ENCODE peak calls at places on chromosomes 4 and X, in six cellular contexts. One of them, this sample, is unnamed.
A peak's percentile ranks its signal among the peaks of the same experiment; 100 is the strongest.

GRCh38 chr4:107853444-107854325 is 29.0 kb downstream of the SGMS2 start:
- DNase-seq in sigmoid colon: no peak
- DNase-seq in HCT116: peak; percentile 42
- DNase-seq in transverse colon: no peak
- DNase-seq in SK-N-SH: no peak
- DNase-seq in GM23338: no peak
- DNase-seq in this sample: no peak

GRCh38 chr4:85905761-85906160 is 430.8 kb downstream of the ARHGAP24 start:
- DNase-seq in sigmoid colon: no peak
- DNase-seq in HCT116: no peak
- DNase-seq in transverse colon: no peak
- DNase-seq in SK-N-SH: no peak
- DNase-seq in GM23338: no peak
- DNase-seq in this sample: no peak

GRCh38 chr4:107098403-107098802 is 62.3 kb upstream of the DKK2 start:
- DNase-seq in sigmoid colon: no peak
- DNase-seq in HCT116: no peak
- DNase-seq in transverse colon: no peak
- DNase-seq in SK-N-SH: no peak
- DNase-seq in GM23338: peak; percentile 35
- DNase-seq in this sample: no peak

GRCh38 chr4:54056360-54056759 is 8.0 kb downstream of the CHIC2 start:
- DNase-seq in sigmoid colon: no peak
- DNase-seq in HCT116: no peak
- DNase-seq in transverse colon: no peak
- DNase-seq in SK-N-SH: no peak
- DNase-seq in GM23338: no peak
- DNase-seq in this sample: no peak

GRCh38 chr4:119041951-119042560 is 93.6 kb upstream of the MYOZ2 start:
- DNase-seq in sigmoid colon: peak; percentile 79
- DNase-seq in HCT116: peak; percentile 67
- DNase-seq in transverse colon: peak; percentile 76
- DNase-seq in SK-N-SH: peak; percentile 63
- DNase-seq in GM23338: peak; percentile 89
- DNase-seq in this sample: peak; percentile 60

GRCh38 chr4:8705161-8706145 is 112.9 kb downstream of the CPZ start:
- DNase-seq in sigmoid colon: peak; percentile 54
- DNase-seq in HCT116: no peak
- DNase-seq in transverse colon: no peak
- DNase-seq in SK-N-SH: no peak
- DNase-seq in GM23338: no peak
- DNase-seq in this sample: no peak

GRCh38 chr4:82745173-82745842 is 53.3 kb downstream of the SCD5 start:
- DNase-seq in sigmoid colon: no peak
- DNase-seq in HCT116: no peak
- DNase-seq in transverse colon: no peak
- DNase-seq in SK-N-SH: no peak
- DNase-seq in GM23338: peak; percentile 54
- DNase-seq in this sample: no peak

GRCh38 chr4:151362404-151363164 is 37.2 kb upstream of the SH3D19 start:
- DNase-seq in sigmoid colon: peak; percentile 90
- DNase-seq in HCT116: peak; percentile 76
- DNase-seq in transverse colon: peak; percentile 85
- DNase-seq in SK-N-SH: peak; percentile 83
- DNase-seq in GM23338: peak; percentile 95
- DNase-seq in this sample: peak; percentile 82

GRCh38 chr4:94414907-94415306 is 36.8 kb upstream of the PDLIM5 start:
- DNase-seq in sigmoid colon: no peak
- DNase-seq in HCT116: no peak
- DNase-seq in transverse colon: no peak
- DNase-seq in SK-N-SH: no peak
- DNase-seq in GM23338: no peak
- DNase-seq in this sample: no peak

GRCh38 chrX:53281321-53281822 is at the start of gene IQSEC2:
- DNase-seq in sigmoid colon: peak; percentile 96
- DNase-seq in HCT116: peak; percentile 48
- DNase-seq in transverse colon: peak; percentile 89
- DNase-seq in SK-N-SH: no peak
- DNase-seq in GM23338: peak; percentile 59
- DNase-seq in this sample: peak; percentile 86

GRCh38 chrX:43882294-43882681 is at the start of gene MAOB:
- DNase-seq in sigmoid colon: peak; percentile 72
- DNase-seq in HCT116: no peak
- DNase-seq in transverse colon: peak; percentile 33
- DNase-seq in SK-N-SH: peak; percentile 82
- DNase-seq in GM23338: peak; percentile 57
- DNase-seq in this sample: peak; percentile 37

GRCh38 chr4:153517159-153517558 is 51.0 kb downstream of the TMEM131L start:
- DNase-seq in sigmoid colon: no peak
- DNase-seq in HCT116: no peak
- DNase-seq in transverse colon: no peak
- DNase-seq in SK-N-SH: no peak
- DNase-seq in GM23338: no peak
- DNase-seq in this sample: no peak

GRCh38 chr4:46931981-46932380 is 22.9 kb upstream of the COX7B2 start:
- DNase-seq in sigmoid colon: no peak
- DNase-seq in HCT116: no peak
- DNase-seq in transverse colon: peak; percentile 10
- DNase-seq in SK-N-SH: no peak
- DNase-seq in GM23338: peak; percentile 75
- DNase-seq in this sample: no peak

GRCh38 chrX:154827624-154828408 is 6.6 kb downstream of the SMIM9 start:
- DNase-seq in sigmoid colon: no peak
- DNase-seq in HCT116: no peak
- DNase-seq in transverse colon: no peak
- DNase-seq in SK-N-SH: no peak
- DNase-seq in GM23338: no peak
- DNase-seq in this sample: no peak

GRCh38 chr4:661231-661630 is 12.8 kb downstream of the ATP5ME start:
- DNase-seq in sigmoid colon: peak; percentile 32
- DNase-seq in HCT116: no peak
- DNase-seq in transverse colon: no peak
- DNase-seq in SK-N-SH: no peak
- DNase-seq in GM23338: no peak
- DNase-seq in this sample: no peak

GRCh38 chr4:122364700-122365404 is 14.0 kb upstream of the ADAD1 start:
- DNase-seq in sigmoid colon: no peak
- DNase-seq in HCT116: no peak
- DNase-seq in transverse colon: peak; percentile 12
- DNase-seq in SK-N-SH: no peak
- DNase-seq in GM23338: peak; percentile 63
- DNase-seq in this sample: no peak

GRCh38 chrX:44400588-44400987 is 57.1 kb upstream of the EFHC2 start:
- DNase-seq in sigmoid colon: no peak
- DNase-seq in HCT116: peak; percentile 64
- DNase-seq in transverse colon: no peak
- DNase-seq in SK-N-SH: no peak
- DNase-seq in GM23338: no peak
- DNase-seq in this sample: no peak

GRCh38 chr4:7168106-7168505 is 24.2 kb upstream of the SORCS2 start:
- DNase-seq in sigmoid colon: no peak
- DNase-seq in HCT116: no peak
- DNase-seq in transverse colon: no peak
- DNase-seq in SK-N-SH: no peak
- DNase-seq in GM23338: no peak
- DNase-seq in this sample: no peak

GRCh38 chr4:7169134-7169533 is 23.2 kb upstream of the SORCS2 start:
- DNase-seq in sigmoid colon: no peak
- DNase-seq in HCT116: no peak
- DNase-seq in transverse colon: no peak
- DNase-seq in SK-N-SH: no peak
- DNase-seq in GM23338: no peak
- DNase-seq in this sample: no peak

GRCh38 chr4:7166981-7167700 is 25.2 kb upstream of the SORCS2 start:
- DNase-seq in sigmoid colon: peak; percentile 62
- DNase-seq in HCT116: no peak
- DNase-seq in transverse colon: peak; percentile 30
- DNase-seq in SK-N-SH: no peak
- DNase-seq in GM23338: no peak
- DNase-seq in this sample: no peak

GRCh38 chr4:7166286-7166685 is 26.1 kb upstream of the SORCS2 start:
- DNase-seq in sigmoid colon: peak; percentile 13
- DNase-seq in HCT116: no peak
- DNase-seq in transverse colon: no peak
- DNase-seq in SK-N-SH: no peak
- DNase-seq in GM23338: no peak
- DNase-seq in this sample: no peak

GRCh38 chr4:7167706-7168105 is 24.6 kb upstream of the SORCS2 start:
- DNase-seq in sigmoid colon: peak; percentile 18
- DNase-seq in HCT116: no peak
- DNase-seq in transverse colon: no peak
- DNase-seq in SK-N-SH: no peak
- DNase-seq in GM23338: no peak
- DNase-seq in this sample: no peak
- TF ChIP-seq CTCF in sigmoid colon: no peak
- TF ChIP-seq CTCF in HCT116: no peak
- TF ChIP-seq CTCF in transverse colon: peak; percentile 24
- TF ChIP-seq CTCF in SK-N-SH: no peak
- TF ChIP-seq CTCF in GM23338: no peak
- TF ChIP-seq CTCF in this sample: no peak

GRCh38 chr4:150176559-150176958 is 98.3 kb downstream of the DCLK2 start:
- DNase-seq in sigmoid colon: no peak
- DNase-seq in HCT116: no peak
- DNase-seq in transverse colon: no peak
- DNase-seq in SK-N-SH: peak; percentile 34
- DNase-seq in GM23338: no peak
- DNase-seq in this sample: no peak

GRCh38 chr4:150173420-150173819 is 95.2 kb downstream of the DCLK2 start:
- DNase-seq in sigmoid colon: no peak
- DNase-seq in HCT116: no peak
- DNase-seq in transverse colon: no peak
- DNase-seq in SK-N-SH: no peak
- DNase-seq in GM23338: no peak
- DNase-seq in this sample: no peak

GRCh38 chr4:150178161-150178560 is 99.9 kb downstream of the DCLK2 start:
- DNase-seq in sigmoid colon: no peak
- DNase-seq in HCT116: no peak
- DNase-seq in transverse colon: no peak
- DNase-seq in SK-N-SH: no peak
- DNase-seq in GM23338: no peak
- DNase-seq in this sample: no peak

DNA sequence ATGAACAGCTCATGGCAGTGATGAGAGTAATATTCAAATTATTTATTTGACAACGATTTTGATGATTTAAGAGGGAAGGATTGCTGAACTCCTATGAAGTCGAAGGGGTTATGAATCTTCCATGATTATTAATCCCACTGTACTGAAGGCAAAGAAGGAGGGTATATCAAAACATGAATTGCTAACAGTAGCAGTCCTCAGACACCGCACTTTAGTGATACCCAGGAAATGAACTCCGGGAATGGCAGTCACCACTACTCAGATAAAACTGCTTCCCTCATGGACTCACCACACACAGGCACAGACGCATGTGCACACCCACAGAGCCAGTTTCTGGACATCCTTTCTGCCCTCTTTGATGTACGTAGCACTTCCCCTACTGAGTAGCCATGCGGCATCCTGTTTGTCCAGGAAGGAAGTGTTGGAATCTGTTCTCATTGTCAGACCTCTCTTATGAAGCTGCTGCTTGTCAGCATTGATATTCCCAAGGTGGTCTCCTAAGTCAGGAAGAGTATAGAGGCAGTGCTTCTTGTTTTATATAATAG is 95.7 kb downstream of the DCLK2 start:
- DNase-seq in sigmoid colon: no peak
- DNase-seq in HCT116: no peak
- DNase-seq in transverse colon: no peak
- DNase-seq in SK-N-SH: no peak
- DNase-seq in GM23338: no peak
- DNase-seq in this sample: no peak
- TF ChIP-seq POLR2AphosphoS5 in sigmoid colon: no peak
- TF ChIP-seq POLR2AphosphoS5 in HCT116: no peak
- TF ChIP-seq POLR2AphosphoS5 in transverse colon: no peak
- TF ChIP-seq POLR2AphosphoS5 in SK-N-SH: no peak
- TF ChIP-seq POLR2AphosphoS5 in GM23338: no peak
- TF ChIP-seq POLR2AphosphoS5 in this sample: peak; percentile 13

DNA sequence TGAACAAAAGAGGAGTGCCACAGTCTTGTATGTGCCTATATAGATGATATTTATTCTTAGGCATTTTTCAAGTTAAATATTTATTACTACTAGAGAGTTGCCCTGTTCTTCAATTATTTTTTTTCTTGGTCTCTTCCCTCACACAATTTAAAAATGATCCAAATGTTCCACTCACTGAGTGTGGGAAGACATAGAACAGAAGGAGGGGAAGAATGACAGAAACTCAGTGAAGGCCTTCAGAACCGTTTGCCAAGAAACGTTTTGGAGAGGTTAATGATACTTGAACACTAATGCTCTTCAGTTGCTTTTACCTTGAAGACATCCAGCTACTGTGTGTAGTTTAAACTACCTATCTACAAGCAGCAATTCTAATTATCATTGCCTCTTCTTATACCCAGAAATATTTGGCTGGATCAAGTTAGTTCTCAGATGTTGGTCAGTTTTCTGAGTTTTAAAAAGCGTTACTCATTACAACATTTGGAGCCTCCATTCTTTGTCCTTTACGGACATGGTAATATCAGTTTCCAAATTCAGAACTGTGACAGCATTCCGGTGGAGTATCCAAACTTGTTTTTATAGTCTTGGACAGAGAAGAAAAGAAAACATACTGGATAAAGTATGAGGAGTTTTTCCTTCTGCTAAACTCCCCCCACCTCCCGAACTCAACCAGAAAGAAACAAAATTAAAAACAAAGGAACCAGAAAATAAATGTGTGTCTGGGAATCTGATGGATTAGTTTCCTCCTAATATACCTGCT is 389.7 kb downstream of the SPRY1 start:
- DNase-seq in sigmoid colon: no peak
- DNase-seq in HCT116: no peak
- DNase-seq in transverse colon: no peak
- DNase-seq in SK-N-SH: no peak
- DNase-seq in GM23338: no peak
- DNase-seq in this sample: no peak
- H3K27ac ChIP-seq in sigmoid colon: peak overlapping the region; percentile 83
- H3K27ac ChIP-seq in HCT116: no peak overlapping the region
- H3K27ac ChIP-seq in transverse colon: peak overlapping the region; percentile 61
- H3K27ac ChIP-seq in SK-N-SH: no peak overlapping the region
- H3K27ac ChIP-seq in GM23338: peak overlapping the region; percentile 43
- H3K27ac ChIP-seq in this sample: peak overlapping the region; percentile 50

GRCh38 chr4:139555705-139556070 is 331 bp downstream of the SETD7 start:
- DNase-seq in sigmoid colon: peak; percentile 82
- DNase-seq in HCT116: no peak
- DNase-seq in transverse colon: peak; percentile 49
- DNase-seq in SK-N-SH: peak; percentile 73
- DNase-seq in GM23338: no peak
- DNase-seq in this sample: peak; percentile 45

GRCh38 chr4:139556735-139557505 is 901 bp upstream of the SETD7 start:
- DNase-seq in sigmoid colon: peak; percentile 79
- DNase-seq in HCT116: no peak
- DNase-seq in transverse colon: peak; percentile 81
- DNase-seq in SK-N-SH: peak; percentile 69
- DNase-seq in GM23338: peak; percentile 69
- DNase-seq in this sample: peak; percentile 85

GRCh38 chr4:139557506-139558110 is 1.6 kb upstream of the SETD7 start:
- DNase-seq in sigmoid colon: no peak
- DNase-seq in HCT116: no peak
- DNase-seq in transverse colon: no peak
- DNase-seq in SK-N-SH: no peak
- DNase-seq in GM23338: peak; percentile 42
- DNase-seq in this sample: peak; percentile 77

GRCh38 chr4:139555073-139555704 is 830 bp downstream of the SETD7 start:
- DNase-seq in sigmoid colon: peak; percentile 96
- DNase-seq in HCT116: peak; percentile 69
- DNase-seq in transverse colon: peak; percentile 89
- DNase-seq in SK-N-SH: peak; percentile 86
- DNase-seq in GM23338: peak; percentile 80
- DNase-seq in this sample: peak; percentile 86

GRCh38 chr4:139556071-139556734 is at the start of gene SETD7:
- DNase-seq in sigmoid colon: peak; percentile 90
- DNase-seq in HCT116: peak; percentile 57
- DNase-seq in transverse colon: peak; percentile 79
- DNase-seq in SK-N-SH: peak; percentile 76
- DNase-seq in GM23338: peak; percentile 85
- DNase-seq in this sample: peak; percentile 74
- TF ChIP-seq CTCF in sigmoid colon: no peak
- TF ChIP-seq CTCF in HCT116: no peak
- TF ChIP-seq CTCF in transverse colon: no peak
- TF ChIP-seq CTCF in SK-N-SH: no peak
- TF ChIP-seq CTCF in GM23338: no peak
- TF ChIP-seq CTCF in this sample: no peak

This sample was measured in stomach.